ENCODE peak calls at places on chromosome 11, in four cellular contexts. Z is HAP-1, J is gastrocnemius medialis, L is cardiac muscle cell. B is an unnamed sample. For H3K4me1, the result is how much of the 10 kb centered on the place peaks cover.

GRCh38 chr11:44309483-44310197 is at the start of gene ALX4:
- DNase-seq in L (peak), J (peak), Z (peak), B (peak)

GRCh38 chr11:60345489-60345888 is 18.4 kb downstream of the MS4A6E start:
- DNase-seq in Z (peak), L (peak), J (no peak), B (peak)

GRCh38 chr11:76240666-76241065 is 34.4 kb upstream of the WNT11 start:
- DNase-seq in J (no peak), Z (no peak), L (no peak), B (no peak)

GRCh38 chr11:132072044-132072879 is 701.8 kb downstream of the NTM start:
- DNase-seq in Z (no peak), J (no peak), L (peak), B (no peak)

GRCh38 chr11:60915250-60915914 is 1.4 kb downstream of the TMEM109 start:
- DNase-seq in Z (peak), L (peak), J (peak), B (peak)

GRCh38 chr11:125778728-125779127 is at the start of gene PATE2:
- DNase-seq in Z (no peak), L (no peak), J (no peak), B (no peak)

GRCh38 chr11:118996926-118997626 is 862 bp upstream of the CENATAC start:
- DNase-seq in J (no peak), L (peak), Z (peak), B (peak)

GRCh38 chr11:38282718-38283117 is 1684.7 kb upstream of the RAG2 start:
- DNase-seq in J (no peak), L (no peak), Z (no peak), B (no peak)

GRCh38 chr11:47314992-47315391 is 37.5 kb downstream of the MYBPC3 start:
- DNase-seq in L (no peak), J (no peak), Z (no peak), B (no peak)

GRCh38 chr11:77752518-77752917 is 68.0 kb downstream of the RSF1 start:
- DNase-seq in L (no peak), Z (peak), J (peak), B (peak)

GRCh38 chr11:2579315-2580060 is 120.3 kb downstream of the KCNQ1OT1 start:
- DNase-seq in L (no peak), Z (no peak), J (peak), B (peak)

GRCh38 chr11:61499816-61500491 is 8.6 kb upstream of the LRRC10B start:
- DNase-seq in Z (peak), L (no peak), J (no peak), B (peak)

DNA sequence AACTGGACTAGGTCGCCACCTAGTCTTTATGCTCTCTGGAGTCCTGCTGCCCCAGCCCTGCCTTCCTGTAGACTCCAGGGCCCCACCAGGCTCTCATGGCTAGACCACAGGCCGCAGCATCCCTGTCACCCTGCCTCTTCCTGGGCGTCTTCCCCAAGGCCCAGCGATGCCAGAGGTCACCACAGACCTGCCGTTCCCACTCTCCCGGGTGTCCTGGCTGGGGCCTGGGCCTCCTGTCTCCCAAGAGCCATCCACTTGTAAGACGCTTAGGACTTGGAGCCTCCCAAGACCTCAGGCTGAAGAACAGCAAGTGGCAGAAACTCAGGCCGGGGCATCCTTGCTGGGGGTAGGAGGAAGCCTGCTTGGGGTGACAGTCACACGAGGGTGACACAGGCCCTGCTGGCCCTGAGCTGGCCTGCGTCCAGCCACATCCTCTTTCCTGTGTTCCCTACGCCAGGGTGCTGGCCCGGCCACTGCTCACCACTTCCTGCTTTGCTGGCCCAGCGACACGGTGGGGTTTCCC is 2.0 kb upstream of the TCIRG1 start:
- DNase-seq in Z (no peak), L (no peak), J (peak), B (no peak)
- H3K4me1 ChIP-seq in Z (under half), L (under half), J (half or more), B (under half)

DNA sequence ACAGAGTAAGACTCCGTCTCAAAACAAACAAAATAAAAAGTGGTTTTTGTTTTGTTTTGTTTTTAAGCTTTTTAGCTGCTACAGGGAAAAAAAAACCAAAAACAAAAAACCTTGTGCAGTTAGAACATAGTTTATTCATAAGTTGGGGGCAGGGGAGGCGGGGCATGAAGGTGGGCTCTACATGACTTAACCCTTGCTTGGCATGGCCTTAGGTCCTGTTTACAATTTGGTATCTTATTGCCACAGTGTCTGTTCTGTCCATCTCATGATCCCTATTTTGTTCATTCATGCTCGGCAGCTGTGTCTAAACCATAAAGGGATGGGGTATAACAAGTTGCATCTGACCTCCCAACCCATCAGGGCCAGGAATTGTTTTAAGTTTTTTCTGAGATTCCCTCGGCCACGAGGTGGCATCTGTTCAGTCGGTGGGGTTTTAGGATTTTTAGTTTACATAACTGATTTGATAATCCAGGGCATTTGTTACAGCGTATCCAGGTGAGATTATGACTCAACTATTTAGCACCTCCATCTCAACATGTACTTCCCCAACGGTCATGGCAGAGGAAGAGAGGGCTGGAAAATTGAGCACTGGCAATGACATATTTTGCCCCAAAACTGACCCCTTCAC is 6.9 kb downstream of the AP5B1 start:
- DNase-seq in L (no peak), J (no peak), Z (no peak), B (no peak)
- H3K4me1 ChIP-seq in L (under half), J (under half), Z (under half), B (under half)

DNA sequence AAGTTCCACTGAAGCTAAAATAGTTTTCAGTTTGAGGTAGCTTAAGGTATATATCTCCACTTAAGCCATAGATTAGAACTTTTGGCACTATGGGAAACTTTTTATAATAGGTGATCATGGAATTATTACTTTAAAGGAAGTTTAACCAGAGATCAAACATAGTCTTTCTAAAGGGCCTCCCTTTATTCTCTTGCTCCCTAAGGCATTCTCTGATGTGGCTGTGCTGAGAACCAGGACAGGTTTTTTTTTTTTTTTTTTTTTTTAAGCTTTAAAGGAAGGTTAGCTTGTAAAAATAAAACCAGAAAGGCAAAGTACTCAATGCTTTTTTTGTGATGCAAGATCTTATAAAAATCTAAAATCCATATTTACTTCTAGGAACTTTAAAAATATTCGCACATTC is 2.9 kb upstream of the MRPL48 start:
- DNase-seq in J (no peak), L (no peak), Z (no peak), B (no peak)
- H3K4me1 ChIP-seq in J (under half), L (under half), Z (under half), B (under half)

GRCh38 chr11:123057604-123058305 is 4.2 kb downstream of the HSPA8 start:
- DNase-seq in J (no peak), L (no peak), Z (no peak), B (no peak)
- H3K4me1 ChIP-seq in J (half or more), L (under half), Z (under half), B (under half)

GRCh38 chr11:111698852-111699559 is 67.2 kb downstream of the PPP2R1B start:
- DNase-seq in J (no peak), Z (no peak), L (no peak), B (no peak)

GRCh38 chr11:111699579-111700156 is 66.5 kb downstream of the PPP2R1B start:
- DNase-seq in L (no peak), J (no peak), Z (no peak), B (no peak)

GRCh38 chr11:111697910-111698309 is 68.3 kb downstream of the PPP2R1B start:
- DNase-seq in L (no peak), J (no peak), Z (no peak), B (no peak)

GRCh38 chr11:111702623-111703022 is 63.6 kb downstream of the PPP2R1B start:
- DNase-seq in J (no peak), L (no peak), Z (no peak), B (no peak)

GRCh38 chr11:111700186-111700585 is 66.0 kb downstream of the PPP2R1B start:
- DNase-seq in J (no peak), L (no peak), Z (no peak), B (no peak)
- H3K4me1 ChIP-seq in J (half or more), L (under half), Z (under half), B (under half)

GRCh38 chr11:73382183-73382582 is 6.0 kb downstream of the RELT start:
- DNase-seq in J (no peak), L (no peak), Z (no peak), B (no peak)

GRCh38 chr11:73380321-73380720 is 4.1 kb downstream of the RELT start:
- DNase-seq in Z (no peak), J (peak), L (no peak), B (no peak)

GRCh38 chr11:73380897-73381410 is 4.8 kb downstream of the RELT start:
- DNase-seq in L (no peak), J (peak), Z (no peak), B (no peak)

GRCh38 chr11:73382747-73383146 is 6.5 kb downstream of the RELT start:
- DNase-seq in Z (no peak), L (no peak), J (no peak), B (no peak)

GRCh38 chr11:73381589-73381988 is 5.4 kb downstream of the RELT start:
- DNase-seq in J (peak), L (no peak), Z (no peak), B (no peak)
- H3K4me1 ChIP-seq in J (half or more), L (half or more), Z (under half), B (under half)